ENCODE peak calls at places on chromosomes 13 and 19, in four cellular contexts. X is ovary, Y is cardiac fibroblast, G is NB4. U is an unnamed sample.
A peak's percentile ranks its signal among the peaks of the same experiment; 100 is the strongest.

GRCh38 chr13:90197722-90198121 is 1149.8 kb upstream of the MIR17HG start:
- DNase-seq in Y (peak; percentile 3), X (no peak), G (no peak), U (peak; percentile 24)

GRCh38 chr13:99429670-99430069 is 71.6 kb upstream of the TM9SF2 start:
- DNase-seq in Y (no peak), G (no peak), X (no peak), U (peak; percentile 73)

GRCh38 chr19:47228937-47229673 is 1.9 kb downstream of the BBC3 start:
- DNase-seq in Y (peak; percentile 39), X (no peak), G (peak; percentile 75), U (no peak)

GRCh38 chr19:40705362-40705651 is 11.4 kb downstream of the COQ8B start:
- DNase-seq in Y (no peak), X (no peak), G (no peak), U (no peak)

GRCh38 chr19:41753936-41754529 is 1.3 kb upstream of the CEACAM6 start:
- DNase-seq in Y (peak; percentile 48), G (peak; percentile 43), X (peak; percentile 21), U (peak; percentile 56)

GRCh38 chr13:102402292-102402691 is 444 bp upstream of the FGF14 start:
- DNase-seq in Y (no peak), X (no peak), G (no peak), U (no peak)

GRCh38 chr19:28737021-28737525 is 475.9 kb downstream of the UQCRFS1 start:
- DNase-seq in G (peak; percentile 33), X (no peak), Y (peak; percentile 76), U (peak; percentile 61)

GRCh38 chr19:5773276-5773675 is 11.3 kb downstream of the PRR22 start:
- DNase-seq in X (no peak), Y (no peak), G (no peak), U (no peak)

GRCh38 chr19:10760268-10760944 is 42.5 kb downstream of the DNM2 start:
- DNase-seq in Y (no peak), G (peak; percentile 68), X (no peak), U (peak; percentile 78)

GRCh38 chr13:36712290-36712689 is 38.5 kb downstream of the SERTM1 start:
- DNase-seq in Y (no peak), X (no peak), G (no peak), U (no peak)

GRCh38 chr13:89827552-89827951 is 1519.9 kb upstream of the MIR17HG start:
- DNase-seq in G (no peak), X (no peak), Y (no peak), U (no peak)

GRCh38 chr19:20422616-20423205 is 142.9 kb downstream of the ZNF737 start:
- DNase-seq in G (peak; percentile 5), X (peak; percentile 29), Y (peak; percentile 22), U (no peak)

GRCh38 chr19:49758292-49758691 is 4.8 kb downstream of the TSKS start:
- DNase-seq in X (peak; percentile 50), Y (peak; percentile 76), G (peak; percentile 92), U (no peak)

GRCh38 chr13:65971541-65971940 is 1258.6 kb downstream of the PCDH9 start:
- DNase-seq in Y (no peak), X (no peak), G (no peak), U (no peak)

DNA sequence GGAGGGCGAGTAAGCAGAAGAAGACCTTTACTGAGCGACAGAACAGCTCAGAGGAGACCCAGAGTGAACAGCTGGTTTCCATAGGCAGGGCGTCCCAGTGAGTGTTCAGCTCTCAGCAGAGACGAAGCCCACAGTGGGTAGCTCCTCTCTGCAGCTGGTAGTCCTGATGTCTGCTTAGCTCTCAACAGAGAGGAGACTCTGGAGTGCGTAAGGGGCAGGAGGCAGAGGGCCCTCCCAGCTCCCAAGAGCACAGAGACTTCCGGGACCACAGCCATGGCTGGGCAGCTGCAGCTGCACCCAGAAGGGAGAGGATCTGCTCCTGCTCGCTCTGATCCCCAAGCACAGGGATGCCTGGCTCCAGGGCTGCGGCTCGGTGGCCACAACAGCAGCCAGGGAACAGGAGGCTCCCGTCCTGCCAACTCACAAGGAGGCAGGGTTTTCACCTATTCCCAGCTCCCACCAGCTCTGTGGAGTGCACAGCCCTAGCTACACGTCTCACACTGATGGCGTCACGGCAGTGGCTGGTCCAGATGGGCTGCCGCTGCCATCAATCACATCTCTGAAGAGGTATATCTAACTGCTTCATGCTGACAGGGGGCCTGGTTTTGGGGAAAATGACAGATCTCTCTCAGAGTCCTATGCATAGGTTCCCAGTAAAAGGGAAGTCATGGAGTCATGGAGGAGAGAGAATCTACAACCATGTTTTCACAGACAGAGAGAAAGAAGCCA is 2660.1 kb upstream of the PCDH20 start:
- DNase-seq in G (no peak), Y (no peak), X (no peak), U (peak; percentile 51)
- TF ChIP-seq CTCF in G (no peak), Y (no peak), X (no peak), U (no peak)

DNA sequence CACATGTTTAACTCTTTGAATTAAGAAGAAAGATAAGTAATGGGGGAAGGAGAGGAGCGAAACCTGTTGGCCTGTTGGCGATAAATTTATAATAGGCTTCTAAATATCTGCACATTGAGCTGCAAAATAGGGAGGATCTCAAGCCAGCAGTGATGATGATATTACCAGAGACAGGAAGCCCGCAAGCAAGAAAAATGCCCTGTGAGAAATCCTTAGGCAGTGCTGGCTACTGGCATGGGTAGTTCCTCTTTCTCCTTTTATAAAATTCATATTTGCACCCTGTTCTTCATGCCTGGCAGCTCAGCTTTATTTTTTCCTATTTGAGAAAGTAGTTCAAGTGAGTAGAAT is 858 bp upstream of the USP12 start:
- DNase-seq in G (peak; percentile 87), Y (no peak), X (no peak), U (peak; percentile 46)
- H3K4me3 ChIP-seq in G (peak overlapping the region; percentile 86), Y (peak overlapping the region; percentile 71), X (peak overlapping the region; percentile 80), U (peak overlapping the region; percentile 82)

GRCh38 chr19:19224852-19225494 is 13.2 kb downstream of the NCAN start:
- DNase-seq in X (peak; percentile 30), Y (peak; percentile 54), G (peak; percentile 87), U (peak; percentile 78)
- TF ChIP-seq CTCF in X (no peak), Y (peak; percentile 61), G (peak; percentile 83), U (peak; percentile 76)

GRCh38 chr13:50078512-50079277 is 63.5 kb downstream of the KCNRG start:
- DNase-seq in Y (no peak), X (no peak), G (no peak), U (no peak)

GRCh38 chr13:50074843-50075242 is 59.6 kb downstream of the KCNRG start:
- DNase-seq in X (no peak), Y (peak; percentile 22), G (no peak), U (peak; percentile 67)

GRCh38 chr13:50072676-50073075 is 57.4 kb downstream of the KCNRG start:
- DNase-seq in X (no peak), Y (peak; percentile 36), G (no peak), U (no peak)

GRCh38 chr13:50073340-50073739 is 58.1 kb downstream of the KCNRG start:
- DNase-seq in X (no peak), G (no peak), Y (no peak), U (no peak)

DNA sequence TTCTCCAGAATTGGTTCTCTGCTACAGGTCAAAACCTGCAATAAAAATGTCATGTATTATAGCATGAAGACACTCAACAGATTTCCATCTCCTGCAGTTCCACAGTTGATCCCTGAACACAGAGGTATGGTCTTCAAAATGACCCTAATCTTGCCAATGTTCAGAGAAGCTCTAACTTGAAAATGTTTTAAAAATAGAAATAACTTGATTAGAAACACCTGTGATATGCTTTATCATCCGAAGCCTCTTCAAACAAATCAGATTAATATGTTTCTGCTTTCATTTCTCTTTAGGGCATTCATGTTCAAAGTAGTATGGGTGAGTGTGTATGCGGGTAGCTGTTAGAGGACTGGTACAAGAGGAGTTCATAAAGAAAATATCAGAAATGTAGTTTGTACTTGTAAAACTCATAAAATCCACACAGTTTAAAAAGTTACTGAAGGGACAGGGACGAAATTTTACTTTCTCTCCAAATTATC is 60.4 kb downstream of the KCNRG start:
- DNase-seq in Y (peak; percentile 36), X (no peak), G (no peak), U (peak; percentile 44)
- H3K4me3 ChIP-seq in Y (no peak overlapping the region), X (no peak overlapping the region), G (peak overlapping the region; percentile 12), U (peak overlapping the region; percentile 30)

GRCh38 chr19:50911206-50912101 is at the start of gene KLK4:
- DNase-seq in X (no peak), Y (no peak), G (no peak), U (no peak)
- TF ChIP-seq CTCF in X (no peak), Y (no peak), G (no peak), U (no peak)

GRCh38 chr19:1070931-1071791 is 4.2 kb downstream of the ARHGAP45 start:
- DNase-seq in X (no peak), Y (no peak), G (no peak), U (no peak)
- H3K4me3 ChIP-seq in X (no peak overlapping the region), Y (no peak overlapping the region), G (no peak overlapping the region), U (no peak overlapping the region)

DNA sequence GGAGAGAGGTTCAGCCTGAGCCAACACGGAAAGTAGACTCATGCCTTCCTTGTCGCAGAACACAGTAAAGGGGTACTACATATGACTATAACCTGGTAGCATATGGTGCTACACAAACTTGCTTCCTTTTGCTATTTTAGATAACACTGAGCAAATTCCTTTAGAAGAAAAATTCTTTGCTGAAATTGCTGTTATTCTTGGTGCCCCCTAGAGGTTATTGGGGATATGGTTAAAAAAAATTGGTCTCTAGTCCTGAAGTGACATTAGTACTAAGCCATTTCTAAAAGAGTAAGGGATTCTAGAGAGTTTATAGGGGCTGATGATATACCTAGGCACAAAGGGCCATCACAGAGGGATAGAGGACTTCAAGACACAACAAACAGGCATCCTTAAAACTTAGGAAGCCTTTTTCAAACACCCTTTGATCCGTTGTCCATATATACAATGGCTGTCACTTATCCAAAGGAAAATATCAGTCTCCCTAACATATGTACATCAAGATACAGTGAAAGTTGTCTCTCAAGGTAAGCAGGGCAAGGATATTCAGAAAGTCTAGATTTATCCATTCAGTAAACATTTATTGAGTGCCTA is 13.9 kb upstream of the HS6ST3 start:
- DNase-seq in X (no peak), Y (peak; percentile 50), G (peak; percentile 32), U (peak; percentile 22)
- TF ChIP-seq CTCF in X (no peak), Y (peak; percentile 69), G (peak; percentile 54), U (peak; percentile 55)